ENCODE peak calls at places on chromosome 1, in eight cellular contexts. J is hepatic stellate cell; T is stimulated activated CD8-positive, alpha-beta memory T cell treated with anti-CD3 and anti-CD28 coated beads, Interleukin-4, amount 100 ng/mL, for 4 hours; H is AG10803; X is EH; M is SJSA1; C is stimulated activated CD4-positive, alpha-beta T cell treated with anti-CD3 and anti-CD28 coated beads, Interleukin-4, amount 100 ng/mL, for 1 hour; B is B cell. W is an unnamed sample.

GRCh38 chr1:36256558-36257374 is 32.5 kb downstream of the THRAP3 start:
- DNase-seq in J (no peak), T (no peak), H (no peak), X (no peak), M (no peak), C (no peak), B (no peak), W (peak; percentile 9)

GRCh38 chr1:175599212-175599681 is 144.1 kb downstream of the TNR start:
- DNase-seq in J (no peak), T (no peak), H (no peak), X (no peak), M (no peak), C (no peak), B (peak; percentile 58), W (peak; percentile 78)

GRCh38 chr1:150302338-150302737 is 8.7 kb downstream of the MRPS21 start:
- DNase-seq in J (no peak), T (no peak), H (no peak), X (no peak), M (no peak), C (no peak), B (no peak), W (no peak)

GRCh38 chr1:110672753-110673108 is 2.0 kb downstream of the KCNA3 start:
- DNase-seq in J (no peak), T (no peak), H (no peak), X (no peak), M (no peak), C (peak; percentile 7), B (peak; percentile 61), W (peak; percentile 26)

GRCh38 chr1:212608956-212609700 is 567 bp downstream of the ATF3 start:
- DNase-seq in J (peak; percentile 54), T (peak; percentile 6), H (peak; percentile 42), X (peak; percentile 68), M (peak; percentile 61), C (peak; percentile 52), B (peak; percentile 70), W (peak; percentile 73)

GRCh38 chr1:79662596-79662995 is 656.1 kb upstream of the ADGRL4 start:
- DNase-seq in J (no peak), T (no peak), H (no peak), X (no peak), M (no peak), C (no peak), B (no peak), W (no peak)

GRCh38 chr1:200184196-200184595 is 156.7 kb downstream of the NR5A2 start:
- DNase-seq in J (no peak), T (no peak), H (peak; percentile 90), X (peak; percentile 86), M (peak; percentile 82), C (no peak), B (no peak), W (no peak)

GRCh38 chr1:1173061-1173792 is 453 bp upstream of the TTLL10 start:
- DNase-seq in J (no peak), T (no peak), H (no peak), X (no peak), M (no peak), C (no peak), B (peak; percentile 10), W (peak; percentile 9)

GRCh38 chr1:224427346-224427745 is 7.3 kb downstream of the WDR26 start:
- DNase-seq in J (peak; percentile 80), T (no peak), H (peak; percentile 66), X (peak; percentile 89), M (peak; percentile 61), C (no peak), B (no peak), W (no peak)

GRCh38 chr1:224637510-224637909 is 21.4 kb downstream of the CNIH3 start:
- DNase-seq in J (peak; percentile 85), T (no peak), H (peak; percentile 96), X (peak; percentile 95), M (peak; percentile 99), C (no peak), B (no peak), W (no peak)

GRCh38 chr1:81679972-81680371 is 120.8 kb upstream of the ADGRL2 start:
- DNase-seq in J (no peak), T (no peak), H (peak; percentile 53), X (peak; percentile 9), M (no peak), C (no peak), B (no peak), W (no peak)

GRCh38 chr1:151994956-151995355 is 1.3 kb upstream of the S100A10 start:
- DNase-seq in J (peak; percentile 83), T (no peak), H (peak; percentile 99), X (peak; percentile 98), M (peak; percentile 93), C (no peak), B (no peak), W (no peak)

GRCh38 chr1:1053022-1053421 is 21.1 kb downstream of the RNF223 start:
- DNase-seq in J (no peak), T (no peak), H (no peak), X (no peak), M (no peak), C (no peak), B (no peak), W (no peak)